ENCODE peak calls at places on chromosomes 2 and 18, in nine cellular contexts. One of them, this sample, is unnamed. For H3K27me3, the result is how much of the 10 kb centered on the place peaks cover.

GRCh38 chr2:227464851-227465250 is 7.1 kb upstream of the AGFG1 start:
- DNase-seq in fibroblast of lung: no peak
- DNase-seq in body of pancreas: no peak
- DNase-seq in H9: no peak
- DNase-seq in psoas muscle: no peak
- DNase-seq in A673: no peak
- DNase-seq in CD8-positive, alpha-beta T cell: no peak
- DNase-seq in lower lobe of right lung: no peak
- DNase-seq in HCT116: no peak
- DNase-seq in this sample: no peak

GRCh38 chr2:230903251-230904150 is 21.5 kb downstream of the GPR55 start:
- DNase-seq in fibroblast of lung: no peak
- DNase-seq in body of pancreas: no peak
- DNase-seq in H9: peak
- DNase-seq in psoas muscle: no peak
- DNase-seq in A673: no peak
- DNase-seq in CD8-positive, alpha-beta T cell: no peak
- DNase-seq in lower lobe of right lung: no peak
- DNase-seq in HCT116: no peak
- DNase-seq in this sample: no peak

GRCh38 chr18:70279470-70279869 is 9.4 kb upstream of the SOCS6 start:
- DNase-seq in fibroblast of lung: no peak
- DNase-seq in body of pancreas: no peak
- DNase-seq in H9: no peak
- DNase-seq in psoas muscle: no peak
- DNase-seq in A673: no peak
- DNase-seq in CD8-positive, alpha-beta T cell: no peak
- DNase-seq in lower lobe of right lung: no peak
- DNase-seq in HCT116: no peak
- DNase-seq in this sample: no peak

GRCh38 chr2:218984239-218985020 is 554 bp downstream of the FEV start:
- DNase-seq in fibroblast of lung: no peak
- DNase-seq in body of pancreas: no peak
- DNase-seq in H9: peak
- DNase-seq in psoas muscle: no peak
- DNase-seq in A673: peak
- DNase-seq in CD8-positive, alpha-beta T cell: no peak
- DNase-seq in lower lobe of right lung: no peak
- DNase-seq in HCT116: no peak
- DNase-seq in this sample: peak

GRCh38 chr2:71609029-71609428 is 155.7 kb downstream of the DYSF start:
- DNase-seq in fibroblast of lung: no peak
- DNase-seq in body of pancreas: no peak
- DNase-seq in H9: peak
- DNase-seq in psoas muscle: peak
- DNase-seq in A673: no peak
- DNase-seq in CD8-positive, alpha-beta T cell: no peak
- DNase-seq in lower lobe of right lung: peak
- DNase-seq in HCT116: no peak
- DNase-seq in this sample: no peak

GRCh38 chr2:155377931-155378444 is 679.5 kb downstream of the KCNJ3 start:
- DNase-seq in fibroblast of lung: peak
- DNase-seq in body of pancreas: no peak
- DNase-seq in H9: no peak
- DNase-seq in psoas muscle: no peak
- DNase-seq in A673: no peak
- DNase-seq in CD8-positive, alpha-beta T cell: no peak
- DNase-seq in lower lobe of right lung: no peak
- DNase-seq in HCT116: no peak
- DNase-seq in this sample: peak

GRCh38 chr2:58032016-58032750 is 14.4 kb upstream of the VRK2 start:
- DNase-seq in fibroblast of lung: no peak
- DNase-seq in body of pancreas: no peak
- DNase-seq in H9: no peak
- DNase-seq in psoas muscle: no peak
- DNase-seq in A673: no peak
- DNase-seq in CD8-positive, alpha-beta T cell: no peak
- DNase-seq in lower lobe of right lung: no peak
- DNase-seq in HCT116: no peak
- DNase-seq in this sample: peak

GRCh38 chr18:12254137-12254819 is at the start of gene CIDEA:
- DNase-seq in fibroblast of lung: no peak
- DNase-seq in body of pancreas: no peak
- DNase-seq in H9: peak
- DNase-seq in psoas muscle: no peak
- DNase-seq in A673: peak
- DNase-seq in CD8-positive, alpha-beta T cell: no peak
- DNase-seq in lower lobe of right lung: no peak
- DNase-seq in HCT116: no peak
- DNase-seq in this sample: peak

DNA sequence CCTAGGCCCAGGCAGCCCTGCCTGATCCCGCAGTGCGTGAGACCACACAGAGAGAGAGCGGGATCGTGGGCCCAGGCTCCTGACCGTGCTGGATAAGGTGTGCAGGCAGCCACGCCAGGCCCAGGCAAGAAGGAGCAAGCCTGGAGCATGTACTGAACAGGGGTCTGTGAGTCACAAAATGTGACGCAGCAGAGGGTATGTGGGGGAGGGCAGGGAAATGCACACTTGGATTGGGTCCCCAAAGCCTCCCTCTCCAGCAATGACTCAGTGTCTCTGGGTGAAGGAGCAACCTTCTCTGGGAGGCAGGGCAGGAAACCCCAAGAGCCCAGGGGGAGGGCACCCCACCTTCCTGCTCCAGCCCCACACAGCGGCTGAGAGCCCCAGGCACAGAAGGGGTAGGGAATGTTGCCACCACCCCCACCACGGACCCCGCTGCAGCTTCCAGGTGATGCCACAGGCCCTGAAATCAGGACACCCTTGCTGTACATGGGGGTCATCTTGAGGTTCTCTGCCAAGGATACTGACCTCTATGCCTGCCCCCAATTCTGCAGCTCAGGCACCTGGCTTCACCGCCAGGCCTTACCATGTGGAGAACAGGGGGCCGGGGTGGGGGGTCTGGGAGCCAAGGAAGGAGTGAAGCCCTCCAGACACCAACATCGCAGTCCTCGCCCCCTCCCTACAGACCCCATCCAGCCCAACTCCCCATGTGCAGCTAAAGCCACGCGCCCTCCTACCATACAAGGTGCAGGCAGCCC is 1.3 kb upstream of the GPC1 start:
- DNase-seq in fibroblast of lung: peak
- DNase-seq in body of pancreas: peak
- DNase-seq in H9: peak
- DNase-seq in psoas muscle: peak
- DNase-seq in A673: peak
- DNase-seq in CD8-positive, alpha-beta T cell: peak
- DNase-seq in lower lobe of right lung: peak
- DNase-seq in HCT116: peak
- DNase-seq in this sample: peak
- H3K27me3 ChIP-seq in fibroblast of lung: under half
- H3K27me3 ChIP-seq in body of pancreas: under half
- H3K27me3 ChIP-seq in H9: under half
- H3K27me3 ChIP-seq in psoas muscle: under half
- H3K27me3 ChIP-seq in A673: under half
- H3K27me3 ChIP-seq in CD8-positive, alpha-beta T cell: under half
- H3K27me3 ChIP-seq in lower lobe of right lung: under half
- H3K27me3 ChIP-seq in HCT116: under half
- H3K27me3 ChIP-seq in this sample: under half

GRCh38 chr18:35481960-35482366 is 15.8 kb downstream of the INO80C start:
- DNase-seq in fibroblast of lung: no peak
- DNase-seq in body of pancreas: no peak
- DNase-seq in H9: no peak
- DNase-seq in psoas muscle: no peak
- DNase-seq in A673: no peak
- DNase-seq in CD8-positive, alpha-beta T cell: no peak
- DNase-seq in lower lobe of right lung: no peak
- DNase-seq in HCT116: no peak
- DNase-seq in this sample: no peak

GRCh38 chr18:35477974-35478373 is 19.8 kb downstream of the INO80C start:
- DNase-seq in fibroblast of lung: no peak
- DNase-seq in body of pancreas: no peak
- DNase-seq in H9: no peak
- DNase-seq in psoas muscle: no peak
- DNase-seq in A673: no peak
- DNase-seq in CD8-positive, alpha-beta T cell: no peak
- DNase-seq in lower lobe of right lung: no peak
- DNase-seq in HCT116: no peak
- DNase-seq in this sample: no peak

GRCh38 chr18:35477497-35477896 is 20.3 kb downstream of the INO80C start:
- DNase-seq in fibroblast of lung: no peak
- DNase-seq in body of pancreas: no peak
- DNase-seq in H9: no peak
- DNase-seq in psoas muscle: no peak
- DNase-seq in A673: no peak
- DNase-seq in CD8-positive, alpha-beta T cell: no peak
- DNase-seq in lower lobe of right lung: no peak
- DNase-seq in HCT116: no peak
- DNase-seq in this sample: no peak

GRCh38 chr18:35478520-35479435 is 19.0 kb downstream of the INO80C start:
- DNase-seq in fibroblast of lung: peak
- DNase-seq in body of pancreas: no peak
- DNase-seq in H9: no peak
- DNase-seq in psoas muscle: no peak
- DNase-seq in A673: peak
- DNase-seq in CD8-positive, alpha-beta T cell: no peak
- DNase-seq in lower lobe of right lung: no peak
- DNase-seq in HCT116: peak
- DNase-seq in this sample: peak

DNA sequence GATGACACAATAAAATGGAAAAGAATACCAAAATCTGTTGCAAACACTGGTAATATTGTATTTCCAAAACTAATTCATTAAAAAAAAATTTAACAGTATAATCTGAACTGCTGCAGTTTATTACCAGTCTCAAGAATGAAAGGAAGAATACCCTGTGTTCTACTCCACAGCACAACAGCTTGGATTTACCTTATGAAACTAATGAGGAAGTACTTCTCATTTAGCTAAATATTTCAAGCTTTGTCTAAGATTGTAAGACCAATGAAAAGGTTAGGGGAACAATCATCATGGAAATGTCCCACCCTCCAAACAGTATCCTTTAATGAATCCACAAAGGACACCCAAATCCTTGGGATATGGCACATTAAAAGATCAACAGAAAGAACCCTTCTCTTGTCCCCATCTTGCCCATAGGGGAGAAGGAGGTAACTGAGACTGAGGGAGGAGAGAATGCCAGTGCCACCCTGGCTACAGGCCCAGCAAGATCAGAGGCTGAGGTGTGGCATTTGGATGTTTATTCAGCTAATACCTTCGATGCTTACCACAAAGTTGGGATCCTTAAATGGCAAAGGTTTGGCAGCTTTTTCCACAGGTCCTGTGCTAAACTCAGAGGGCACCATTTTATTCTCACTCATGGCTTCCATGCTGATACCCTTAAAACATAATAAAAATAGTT is 17.7 kb downstream of the INO80C start:
- DNase-seq in fibroblast of lung: no peak
- DNase-seq in body of pancreas: no peak
- DNase-seq in H9: no peak
- DNase-seq in psoas muscle: no peak
- DNase-seq in A673: no peak
- DNase-seq in CD8-positive, alpha-beta T cell: no peak
- DNase-seq in lower lobe of right lung: no peak
- DNase-seq in HCT116: no peak
- DNase-seq in this sample: no peak
- H3K27ac ChIP-seq in fibroblast of lung: no peak
- H3K27ac ChIP-seq in body of pancreas: no peak
- H3K27ac ChIP-seq in H9: no peak
- H3K27ac ChIP-seq in psoas muscle: no peak
- H3K27ac ChIP-seq in A673: no peak
- H3K27ac ChIP-seq in CD8-positive, alpha-beta T cell: no peak
- H3K27ac ChIP-seq in lower lobe of right lung: no peak
- H3K27ac ChIP-seq in HCT116: peak
- H3K27ac ChIP-seq in this sample: no peak

GRCh38 chr2:238838786-238839327 is 9.0 kb upstream of the TWIST2 start:
- DNase-seq in fibroblast of lung: no peak
- DNase-seq in body of pancreas: no peak
- DNase-seq in H9: no peak
- DNase-seq in psoas muscle: no peak
- DNase-seq in A673: no peak
- DNase-seq in CD8-positive, alpha-beta T cell: no peak
- DNase-seq in lower lobe of right lung: no peak
- DNase-seq in HCT116: no peak
- DNase-seq in this sample: no peak

GRCh38 chr2:238841542-238842181 is 6.2 kb upstream of the TWIST2 start:
- DNase-seq in fibroblast of lung: no peak
- DNase-seq in body of pancreas: no peak
- DNase-seq in H9: no peak
- DNase-seq in psoas muscle: no peak
- DNase-seq in A673: peak
- DNase-seq in CD8-positive, alpha-beta T cell: no peak
- DNase-seq in lower lobe of right lung: no peak
- DNase-seq in HCT116: no peak
- DNase-seq in this sample: peak

GRCh38 chr2:238835726-238836301 is 12.1 kb upstream of the TWIST2 start:
- DNase-seq in fibroblast of lung: no peak
- DNase-seq in body of pancreas: no peak
- DNase-seq in H9: peak
- DNase-seq in psoas muscle: no peak
- DNase-seq in A673: no peak
- DNase-seq in CD8-positive, alpha-beta T cell: no peak
- DNase-seq in lower lobe of right lung: no peak
- DNase-seq in HCT116: no peak
- DNase-seq in this sample: no peak

GRCh38 chr2:238843476-238843875 is 4.4 kb upstream of the TWIST2 start:
- DNase-seq in fibroblast of lung: no peak
- DNase-seq in body of pancreas: no peak
- DNase-seq in H9: no peak
- DNase-seq in psoas muscle: no peak
- DNase-seq in A673: no peak
- DNase-seq in CD8-positive, alpha-beta T cell: no peak
- DNase-seq in lower lobe of right lung: no peak
- DNase-seq in HCT116: no peak
- DNase-seq in this sample: peak

DNA sequence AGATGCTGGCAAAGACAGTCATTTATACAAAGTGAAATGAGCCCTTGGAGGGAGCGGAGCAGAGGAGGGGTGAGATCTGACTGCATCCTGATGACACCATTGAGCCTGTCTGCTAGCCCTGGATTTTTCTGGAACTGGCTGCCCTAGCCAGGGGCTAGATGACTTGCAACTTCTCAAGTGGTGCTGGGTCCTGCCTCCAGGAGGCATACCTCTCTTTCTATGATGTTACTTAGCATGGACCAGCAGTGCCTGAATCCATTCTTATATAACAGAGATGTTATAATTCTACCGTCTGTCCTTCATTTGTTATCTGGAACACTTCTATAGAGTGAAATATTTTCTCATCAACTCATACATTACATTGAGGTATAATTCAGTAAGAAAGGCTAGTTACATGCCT is 8.5 kb upstream of the TWIST2 start:
- DNase-seq in fibroblast of lung: no peak
- DNase-seq in body of pancreas: no peak
- DNase-seq in H9: no peak
- DNase-seq in psoas muscle: no peak
- DNase-seq in A673: no peak
- DNase-seq in CD8-positive, alpha-beta T cell: no peak
- DNase-seq in lower lobe of right lung: no peak
- DNase-seq in HCT116: no peak
- DNase-seq in this sample: no peak
- H3K27me3 ChIP-seq in fibroblast of lung: under half
- H3K27me3 ChIP-seq in body of pancreas: under half
- H3K27me3 ChIP-seq in H9: under half
- H3K27me3 ChIP-seq in psoas muscle: under half
- H3K27me3 ChIP-seq in A673: under half
- H3K27me3 ChIP-seq in CD8-positive, alpha-beta T cell: under half
- H3K27me3 ChIP-seq in lower lobe of right lung: under half
- H3K27me3 ChIP-seq in HCT116: under half
- H3K27me3 ChIP-seq in this sample: under half

DNA sequence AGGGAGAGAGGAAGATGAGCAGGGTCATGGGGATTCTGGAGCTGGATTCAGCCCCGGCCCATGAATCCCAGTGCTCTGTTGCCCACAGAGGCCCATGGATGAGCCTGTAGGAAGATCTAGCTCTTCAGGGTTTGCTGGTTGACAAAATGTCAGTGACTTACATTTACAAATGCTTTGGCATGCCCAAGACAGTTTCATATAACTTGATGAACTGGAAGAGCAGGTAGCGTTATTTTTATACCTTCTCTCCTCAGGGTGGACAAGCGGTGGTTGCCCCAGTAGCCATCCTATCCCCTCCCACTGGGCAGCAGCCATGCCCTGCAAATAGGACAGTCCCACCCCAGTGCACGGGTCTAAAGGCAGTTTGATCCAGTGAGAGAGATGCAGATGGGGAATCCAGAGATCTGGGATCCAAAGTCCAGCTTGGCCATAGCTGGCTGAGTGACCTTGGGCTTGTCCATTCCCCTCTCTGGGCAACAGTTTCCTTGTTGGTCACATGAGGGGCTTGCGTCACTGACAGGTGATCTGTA is 21.5 kb upstream of the KCNK3 start:
- DNase-seq in fibroblast of lung: no peak
- DNase-seq in body of pancreas: no peak
- DNase-seq in H9: no peak
- DNase-seq in psoas muscle: no peak
- DNase-seq in A673: no peak
- DNase-seq in CD8-positive, alpha-beta T cell: no peak
- DNase-seq in lower lobe of right lung: no peak
- DNase-seq in HCT116: no peak
- DNase-seq in this sample: no peak
- H3K27ac ChIP-seq in fibroblast of lung: no peak
- H3K27ac ChIP-seq in body of pancreas: no peak
- H3K27ac ChIP-seq in H9: no peak
- H3K27ac ChIP-seq in psoas muscle: no peak
- H3K27ac ChIP-seq in A673: no peak
- H3K27ac ChIP-seq in CD8-positive, alpha-beta T cell: no peak
- H3K27ac ChIP-seq in lower lobe of right lung: no peak
- H3K27ac ChIP-seq in HCT116: no peak
- H3K27ac ChIP-seq in this sample: no peak